ENCODE peak calls at places on chromosomes 3 and 15, in five cellular contexts. Y is stimulated activated CD8-positive, alpha-beta memory T cell treated with anti-CD3 and anti-CD28 coated beads, Interleukin-4, amount 100 ng/mL, for 48 hours; I is activated T-cell treated with anti-CD3 and anti-CD28 coated beads for 4 hours; D is stimulated activated CD4-positive, alpha-beta T cell treated with anti-CD3 and anti-CD28 coated beads, Interleukin-12 subunit alpha, Interleukin-12 subunit beta, amount 100 ng/mL, for 4 hours; G is GM19239. O is an unnamed sample.

GRCh38 chr15:58077427-58077826 is 11.9 kb upstream of the ALDH1A2 start:
- DNase-seq in Y (no peak), I (no peak), D (no peak), G (no peak), O (no peak)

GRCh38 chr3:75294124-75294523 is 370.0 kb upstream of the FRG2C start:
- DNase-seq in Y (no peak), I (no peak), D (no peak), G (peak; percentile 12), O (peak; percentile 30)

GRCh38 chr15:99306694-99307338 is 55.5 kb downstream of the LRRC28 start:
- DNase-seq in Y (no peak), I (no peak), D (no peak), G (no peak), O (peak; percentile 29)

GRCh38 chr3:50278106-50278867 is 600 bp upstream of the LSMEM2 start:
- DNase-seq in Y (no peak), I (no peak), D (no peak), G (no peak), O (no peak)

GRCh38 chr3:24060055-24060454 is 115.0 kb downstream of the NR1D2 start:
- DNase-seq in Y (no peak), I (no peak), D (no peak), G (no peak), O (no peak)

GRCh38 chr3:88528494-88528893 is 378.7 kb downstream of the C3orf38 start:
- DNase-seq in Y (no peak), I (no peak), D (no peak), G (no peak), O (no peak)

GRCh38 chr3:188174309-188175044 is 20.5 kb downstream of the LPP start:
- DNase-seq in Y (no peak), I (no peak), D (no peak), G (no peak), O (no peak)

GRCh38 chr3:101900316-101900715 is 51.0 kb downstream of the NFKBIZ start:
- DNase-seq in Y (no peak), I (no peak), D (no peak), G (no peak), O (no peak)

GRCh38 chr3:143063018-143063417 is 56.6 kb upstream of the CHST2 start:
- DNase-seq in Y (no peak), I (no peak), D (no peak), G (no peak), O (no peak)

GRCh38 chr3:42264399-42265058 is 1.5 kb downstream of the CCK start:
- DNase-seq in Y (peak; percentile 29), I (no peak), D (peak; percentile 3), G (no peak), O (peak; percentile 65)

GRCh38 chr15:95864467-95864886 is 466.0 kb upstream of the NR2F2 start:
- DNase-seq in Y (no peak), I (no peak), D (no peak), G (no peak), O (no peak)

GRCh38 chr3:3071136-3071535 is 39.0 kb downstream of the IL5RA start:
- DNase-seq in Y (no peak), I (no peak), D (no peak), G (no peak), O (no peak)

GRCh38 chr3:94524102-94524922 is 461.5 kb downstream of the NSUN3 start:
- DNase-seq in Y (no peak), I (no peak), D (no peak), G (no peak), O (no peak)

GRCh38 chr3:99909714-99910508 is 92.2 kb downstream of the CMSS1 start:
- DNase-seq in Y (no peak), I (no peak), D (no peak), G (no peak), O (no peak)

GRCh38 chr15:57340673-57341259 is 35.5 kb upstream of the CGNL1 start:
- DNase-seq in Y (peak; percentile 49), I (no peak), D (peak; percentile 10), G (no peak), O (peak; percentile 58)

GRCh38 chr3:139758654-139759291 is 81.0 kb upstream of the NMNAT3 start:
- DNase-seq in Y (no peak), I (no peak), D (no peak), G (no peak), O (no peak)

GRCh38 chr3:128577711-128578110 is 72.9 kb downstream of the RPN1 start:
- DNase-seq in Y (no peak), I (no peak), D (no peak), G (no peak), O (no peak)

GRCh38 chr15:71538181-71538580 is 272.2 kb upstream of the NR2E3 start:
- DNase-seq in Y (no peak), I (no peak), D (no peak), G (no peak), O (no peak)

GRCh38 chr3:113249111-113249510 is 37.8 kb downstream of the BOC start:
- DNase-seq in Y (no peak), I (no peak), D (no peak), G (no peak), O (no peak)

GRCh38 chr3:37995652-37996641 is 5.4 kb downstream of the VILL start:
- DNase-seq in Y (no peak), I (no peak), D (no peak), G (no peak), O (peak; percentile 22)

GRCh38 chr15:31303434-31304073 is 23.1 kb upstream of the KLF13 start:
- DNase-seq in Y (peak; percentile 49), I (no peak), D (no peak), G (no peak), O (peak; percentile 50)

GRCh38 chr15:99442268-99442897 is 123.4 kb upstream of the MEF2A start:
- DNase-seq in Y (no peak), I (no peak), D (no peak), G (no peak), O (peak; percentile 71)

GRCh38 chr3:3699816-3700633 is 99.2 kb upstream of the LRRN1 start:
- DNase-seq in Y (no peak), I (no peak), D (no peak), G (no peak), O (no peak)

GRCh38 chr3:159765025-159765859 is 223.4 kb upstream of the IL12A start:
- DNase-seq in Y (peak; percentile 31), I (no peak), D (no peak), G (no peak), O (peak; percentile 41)

GRCh38 chr3:15496341-15496664 is 25.2 kb downstream of the COLQ start:
- DNase-seq in Y (no peak), I (no peak), D (no peak), G (no peak), O (no peak)

GRCh38 chr3:13548696-13549512 is at the start of gene FBLN2:
- DNase-seq in Y (no peak), I (no peak), D (peak; percentile 23), G (no peak), O (peak; percentile 33)

GRCh38 chr15:100787567-100787941 is 92.1 kb upstream of the ALDH1A3 start:
- DNase-seq in Y (peak; percentile 18), I (no peak), D (no peak), G (no peak), O (no peak)

GRCh38 chr3:58171126-58171525 is 39.6 kb downstream of the DNASE1L3 start:
- DNase-seq in Y (no peak), I (no peak), D (no peak), G (no peak), O (no peak)

GRCh38 chr3:150826466-150827282 is 63.7 kb upstream of the SIAH2 start:
- DNase-seq in Y (no peak), I (no peak), D (no peak), G (no peak), O (no peak)

GRCh38 chr3:157526036-157526435 is 22.8 kb upstream of the VEPH1 start:
- DNase-seq in Y (no peak), I (no peak), D (no peak), G (no peak), O (no peak)

O was measured in stomach.